ENCODE peak calls at places on chromosome 2, in four cellular contexts. K, R, Y and S are unnamed samples.

GRCh38 chr2:189570565-189570964 is 10.0 kb downstream of the SLC40A1 start:
- DNase-seq in R (peak), K (no peak), Y (peak), S (peak)

GRCh38 chr2:29223851-29224692 is 108.9 kb downstream of the CLIP4 start:
- DNase-seq in K (peak), R (peak), Y (peak), S (peak)

GRCh38 chr2:240353086-240353798 is 82.2 kb upstream of the GPC1 start:
- DNase-seq in R (no peak), Y (no peak), K (no peak), S (no peak)

GRCh38 chr2:241637233-241638062 is at the start of gene ATG4B:
- DNase-seq in R (peak), Y (peak), K (peak), S (peak)

GRCh38 chr2:579961-580360 is 97.2 kb downstream of the TMEM18 start:
- DNase-seq in K (no peak), Y (no peak), R (no peak), S (no peak)

GRCh38 chr2:160028431-160029269 is 33.8 kb downstream of the PLA2R1 start:
- DNase-seq in Y (peak), K (no peak), R (peak), S (peak)

GRCh38 chr2:152620985-152621384 is 96.3 kb downstream of the PRPF40A start:
- DNase-seq in K (no peak), Y (no peak), R (no peak), S (no peak)

GRCh38 chr2:75002007-75002406 is 43.6 kb downstream of the POLE4 start:
- DNase-seq in K (no peak), R (no peak), Y (no peak), S (no peak)

GRCh38 chr2:23632831-23633395 is 247.9 kb downstream of the KLHL29 start:
- DNase-seq in K (no peak), Y (no peak), R (no peak), S (no peak)

GRCh38 chr2:142140434-142140845 is 9.6 kb upstream of the LRP1B start:
- DNase-seq in R (no peak), Y (peak), K (no peak), S (peak)

GRCh38 chr2:175926272-175926671 is 75.8 kb downstream of the LNPK start:
- DNase-seq in R (peak), K (no peak), Y (peak), S (peak)

GRCh38 chr2:182650704-182651103 is 65.4 kb upstream of the DNAJC10 start:
- DNase-seq in Y (peak), K (peak), R (peak), S (peak)
- TF ChIP-seq CTCF in Y (peak), K (peak), R (no peak), S (peak)

DNA sequence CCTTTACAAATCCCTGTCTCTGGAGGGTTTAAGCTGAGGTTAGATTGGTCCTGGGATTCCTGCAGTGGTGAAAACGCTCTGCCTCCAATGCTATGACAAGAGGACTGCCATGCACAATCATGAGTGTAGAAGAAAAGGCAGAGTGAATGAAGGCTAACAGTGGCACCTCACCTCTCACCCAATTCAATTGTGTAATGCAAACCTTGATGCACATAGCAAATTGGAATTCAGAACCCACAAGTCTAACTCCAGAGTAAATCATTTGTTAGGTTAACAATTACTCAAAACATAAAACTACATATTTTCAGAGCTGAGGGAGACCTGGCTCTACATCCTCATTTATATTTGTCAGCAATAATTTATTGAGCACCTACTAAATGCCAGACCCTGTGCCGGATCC is 1.8 kb downstream of the TGFBRAP1 start:
- DNase-seq in K (no peak), Y (no peak), R (no peak), S (no peak)
- H3K4me3 ChIP-seq in K (peak), Y (no peak), R (no peak), S (no peak)

DNA sequence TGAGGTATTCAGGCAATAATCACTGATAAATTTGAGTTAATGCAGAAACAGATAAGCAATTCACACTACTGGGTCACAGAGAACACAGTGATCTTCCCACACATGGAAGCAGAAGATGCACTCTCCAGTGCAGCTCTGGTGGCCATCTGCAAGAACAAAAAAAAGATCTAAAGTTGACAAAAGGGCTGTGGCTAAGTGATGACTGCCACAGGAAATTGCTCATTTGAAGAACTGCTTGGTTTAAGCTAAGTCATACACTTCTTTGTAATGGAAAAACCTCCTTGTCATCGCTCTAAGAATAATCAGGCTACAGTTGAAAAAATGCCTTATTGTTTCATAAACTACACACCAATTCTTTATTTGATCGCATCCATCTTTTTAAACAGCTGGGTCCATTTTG is 115.1 kb downstream of the DTNB start:
- DNase-seq in K (peak), R (peak), Y (peak), S (peak)
- TF ChIP-seq CTCF in K (no peak), R (no peak), Y (no peak), S (no peak)

GRCh38 chr2:98311090-98311489 is 35.2 kb upstream of the CNGA3 start:
- DNase-seq in R (no peak), K (no peak), Y (no peak), S (no peak)

GRCh38 chr2:98308068-98308467 is 38.2 kb upstream of the CNGA3 start:
- DNase-seq in K (no peak), R (no peak), Y (peak), S (no peak)

GRCh38 chr2:98313512-98314250 is 32.6 kb upstream of the CNGA3 start:
- DNase-seq in R (no peak), K (no peak), Y (no peak), S (no peak)

GRCh38 chr2:98311771-98312545 is 34.3 kb upstream of the CNGA3 start:
- DNase-seq in R (no peak), Y (no peak), K (no peak), S (no peak)

GRCh38 chr2:98308532-98308931 is 37.7 kb upstream of the CNGA3 start:
- DNase-seq in R (no peak), Y (no peak), K (no peak), S (no peak)
- H3K4me3 ChIP-seq in R (no peak), Y (no peak), K (no peak), S (no peak)